ENCODE peak calls at places on chromosomes 11 and 22, in four cellular contexts. L, O, J and U are unnamed samples.
A peak's percentile ranks its signal among the peaks of the same experiment; 100 is the strongest.

GRCh38 chr22:44998296-44998695 is 11.5 kb downstream of the PHF21B start:
- DNase-seq in L (no peak), O (no peak), J (no peak), U (no peak)

GRCh38 chr22:45181766-45182165 is 18.0 kb downstream of the NUP50 start:
- DNase-seq in L (no peak), O (no peak), J (no peak), U (no peak)

GRCh38 chr11:12560861-12561260 is 113.4 kb upstream of the TEAD1 start:
- DNase-seq in L (no peak), O (no peak), J (no peak), U (no peak)

GRCh38 chr11:124841765-124842700 is 23.2 kb upstream of the ROBO3 start:
- DNase-seq in L (no peak), O (no peak), J (no peak), U (no peak)

GRCh38 chr11:62710001-62710345 is 2.5 kb downstream of the GNG3 start:
- DNase-seq in L (no peak), O (no peak), J (no peak), U (no peak)

GRCh38 chr11:63888170-63889086 is 28.5 kb downstream of the RCOR2 start:
- DNase-seq in L (peak; percentile 32), O (peak; percentile 91), J (peak; percentile 81), U (peak; percentile 52)

GRCh38 chr22:45867906-45868555 is 108.9 kb downstream of the WNT7B start:
- DNase-seq in L (no peak), O (no peak), J (no peak), U (no peak)

GRCh38 chr11:11677672-11678356 is 56.0 kb upstream of the GALNT18 start:
- DNase-seq in L (no peak), O (no peak), J (no peak), U (no peak)

GRCh38 chr11:117720061-117720511 is 76.9 kb downstream of the DSCAML1 start:
- DNase-seq in L (no peak), O (no peak), J (no peak), U (no peak)

GRCh38 chr11:66115638-66116410 is 45.8 kb downstream of the PACS1 start:
- DNase-seq in L (no peak), O (no peak), J (peak; percentile 46), U (peak; percentile 20)

DNA sequence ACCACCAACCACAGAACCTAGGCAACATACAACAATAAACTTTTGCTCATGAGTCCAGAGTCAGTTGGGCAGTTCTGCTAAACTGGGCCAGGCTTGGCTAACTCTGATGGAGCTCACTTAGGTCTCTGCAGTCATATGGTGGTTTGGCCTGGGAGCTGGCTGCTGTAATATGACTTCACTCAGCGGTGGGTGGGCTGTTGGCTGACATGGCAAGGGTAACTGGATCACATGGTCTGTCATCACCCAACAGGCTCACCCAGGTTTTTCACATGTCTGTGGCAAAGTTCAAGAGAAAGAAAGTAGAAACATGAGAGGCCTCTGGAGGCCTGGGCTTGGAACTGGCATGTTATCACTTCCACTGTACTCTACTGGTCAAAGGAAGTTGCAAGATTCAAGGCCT is 43.2 kb upstream of the CLMP start:
- DNase-seq in L (no peak), O (no peak), J (no peak), U (peak; percentile 61)
- TF ChIP-seq SMC3 in L (no peak), O (no peak), J (no peak), U (no peak)

GRCh38 chr11:119691020-119691666 is 37.9 kb downstream of the NECTIN1 start:
- DNase-seq in L (no peak), O (peak; percentile 35), J (no peak), U (no peak)
- TF ChIP-seq SMC3 in L (no peak), O (no peak), J (no peak), U (no peak)

GRCh38 chr11:27699926-27700350 is 317 bp downstream of the BDNF start:
- DNase-seq in L (no peak), O (no peak), J (no peak), U (no peak)

GRCh38 chr11:27697679-27698275 is 2.5 kb downstream of the BDNF start:
- DNase-seq in L (no peak), O (no peak), J (no peak), U (no peak)

GRCh38 chr11:27700351-27701261 is at the start of gene BDNF:
- DNase-seq in L (peak; percentile 67), O (no peak), J (no peak), U (peak; percentile 60)

GRCh38 chr11:27698872-27699241 is 1.4 kb downstream of the BDNF start:
- DNase-seq in L (peak; percentile 92), O (peak; percentile 81), J (peak; percentile 43), U (peak; percentile 92)

GRCh38 chr11:27699242-27699925 is 871 bp downstream of the BDNF start:
- DNase-seq in L (peak; percentile 73), O (no peak), J (no peak), U (peak; percentile 55)
- TF ChIP-seq SMC3 in L (no peak), O (no peak), J (no peak), U (no peak)

GRCh38 chr11:21470521-21470920 is 722.4 kb upstream of the ANO5 start:
- DNase-seq in L (no peak), O (no peak), J (no peak), U (no peak)

GRCh38 chr11:21474529-21474928 is 718.4 kb upstream of the ANO5 start:
- DNase-seq in L (no peak), O (no peak), J (no peak), U (no peak)

GRCh38 chr11:21476588-21476987 is 716.3 kb upstream of the ANO5 start:
- DNase-seq in L (no peak), O (no peak), J (no peak), U (no peak)

GRCh38 chr11:21472256-21472655 is 720.6 kb upstream of the ANO5 start:
- DNase-seq in L (peak; percentile 46), O (no peak), J (no peak), U (no peak)

GRCh38 chr11:21475276-21475675 is 717.6 kb upstream of the ANO5 start:
- DNase-seq in L (peak; percentile 3), O (no peak), J (no peak), U (no peak)
- TF ChIP-seq SMC3 in L (no peak), O (no peak), J (no peak), U (no peak)